ENCODE peak calls at places on chromosomes 5 and 9, in seven cellular contexts. R is GM03348; I is activated CD8-positive, alpha-beta memory T cell treated with anti-CD3 and anti-CD28 coated beads for 48 hours; M is fibroblast of gingiva; C is astrocyte of the spinal cord; D is mucosa of gallbladder; G is stimulated activated CD4-positive, alpha-beta T cell treated with anti-CD3 and anti-CD28 coated beads, Interleukin-1b, Interleukin-23, amount 100 ng/mL, for 1 hour. Z is an unnamed sample.

GRCh38 chr5:56278267-56278826 is 45.2 kb upstream of the ANKRD55 start:
- DNase-seq in M (no peak), R (peak), C (peak), D (no peak), I (no peak), G (no peak), Z (no peak)

GRCh38 chr9:135898634-135899407 is 8.5 kb downstream of the CAMSAP1 start:
- DNase-seq in G (no peak), I (no peak), C (peak), R (peak), M (peak), D (no peak), Z (no peak)

GRCh38 chr5:170809551-170809950 is 26.0 kb downstream of the GABRP start:
- DNase-seq in R (peak), D (peak), M (peak), C (peak), I (no peak), G (no peak), Z (no peak)

GRCh38 chr9:135215571-135216161 is 128.2 kb downstream of the OLFM1 start:
- DNase-seq in C (no peak), M (no peak), G (no peak), R (no peak), I (no peak), D (peak), Z (no peak)

GRCh38 chr9:129280236-129281231 is 102.5 kb upstream of the IER5L start:
- DNase-seq in R (peak), D (no peak), C (no peak), G (no peak), M (no peak), I (no peak), Z (no peak)

GRCh38 chr5:139495644-139496435 is 13.3 kb upstream of the STING1 start:
- DNase-seq in I (no peak), C (no peak), G (no peak), D (no peak), R (no peak), M (peak), Z (no peak)

GRCh38 chr9:134054891-134055811 is 12.7 kb downstream of the BRD3 start:
- DNase-seq in R (no peak), C (no peak), I (no peak), G (no peak), D (no peak), M (no peak), Z (no peak)

GRCh38 chr9:110192531-110193326 is 15.2 kb downstream of the C9orf152 start:
- DNase-seq in M (peak), R (peak), D (no peak), G (no peak), I (no peak), C (peak), Z (no peak)

GRCh38 chr5:176603091-176603490 is 6.9 kb downstream of the GPRIN1 start:
- DNase-seq in G (no peak), M (no peak), R (no peak), C (no peak), I (no peak), D (no peak), Z (no peak)

GRCh38 chr5:497090-497489 is 27.2 kb downstream of the SLC9A3 start:
- DNase-seq in M (no peak), G (no peak), I (no peak), R (no peak), D (peak), C (no peak), Z (no peak)

GRCh38 chr9:130041648-130042405 is 1.2 kb downstream of the FNBP1 start:
- DNase-seq in G (no peak), M (peak), I (no peak), D (no peak), C (no peak), R (peak), Z (no peak)

GRCh38 chr9:14423816-14424261 is 109.9 kb upstream of the NFIB start:
- DNase-seq in C (peak), G (no peak), D (no peak), R (peak), I (no peak), M (peak), Z (no peak)

GRCh38 chr9:114115645-114116044 is 16.6 kb upstream of the KIF12 start:
- DNase-seq in R (no peak), G (no peak), M (no peak), C (no peak), I (no peak), D (no peak), Z (no peak)

GRCh38 chr5:73774924-73775323 is 148.9 kb downstream of the ARHGEF28 start:
- DNase-seq in D (no peak), I (no peak), G (no peak), M (no peak), R (no peak), C (no peak), Z (no peak)

GRCh38 chr5:137733922-137734695 is 1.8 kb downstream of the KLHL3 start:
- DNase-seq in R (no peak), G (no peak), D (no peak), C (no peak), I (no peak), M (no peak), Z (no peak)

GRCh38 chr9:94212091-94212490 is 47.0 kb upstream of the ZNF169 start:
- DNase-seq in G (no peak), D (no peak), R (no peak), I (no peak), C (peak), M (no peak), Z (no peak)

GRCh38 chr9:101309139-101309538 is 75.7 kb downstream of the BAAT start:
- DNase-seq in I (no peak), R (no peak), C (no peak), D (no peak), G (no peak), M (no peak), Z (no peak)

GRCh38 chr5:172687983-172688734 is 47.1 kb downstream of the NEURL1B start:
- DNase-seq in I (no peak), R (no peak), M (no peak), D (no peak), C (no peak), G (no peak), Z (no peak)

GRCh38 chr5:181039961-181040915 is at the start of gene BTNL9:
- DNase-seq in D (no peak), C (no peak), M (no peak), G (no peak), R (no peak), I (no peak), Z (no peak)

GRCh38 chr9:36818965-36819870 is 214.8 kb downstream of the PAX5 start:
- DNase-seq in G (no peak), I (no peak), R (peak), D (no peak), M (no peak), C (no peak), Z (no peak)

GRCh38 chr9:72129271-72130156 is 19.7 kb upstream of the GDA start:
- DNase-seq in M (no peak), R (no peak), C (no peak), I (no peak), G (no peak), D (peak), Z (no peak)

GRCh38 chr5:50759526-50760280 is 93.3 kb downstream of the PARP8 start:
- DNase-seq in G (no peak), C (no peak), R (no peak), D (no peak), I (no peak), M (no peak), Z (no peak)

GRCh38 chr5:147906326-147907095 is at the start of gene C5orf46:
- DNase-seq in I (no peak), R (peak), M (peak), D (no peak), G (no peak), C (peak), Z (no peak)

GRCh38 chr9:106622148-106622547 is 240.8 kb upstream of the ZNF462 start:
- DNase-seq in D (no peak), G (no peak), R (no peak), M (no peak), C (peak), I (no peak), Z (no peak)

GRCh38 chr5:137075163-137075970 is 423.8 kb downstream of the SPOCK1 start:
- DNase-seq in M (no peak), G (no peak), I (no peak), R (peak), C (no peak), D (peak), Z (no peak)

GRCh38 chr9:83410701-83411100 is 127.5 kb downstream of the FRMD3 start:
- DNase-seq in D (no peak), I (no peak), M (no peak), G (no peak), R (no peak), C (no peak), Z (no peak)

GRCh38 chr5:121968910-121969607 is 7.3 kb downstream of the SRFBP1 start:
- DNase-seq in C (peak), G (no peak), I (no peak), M (peak), D (peak), R (peak), Z (no peak)

GRCh38 chr9:79485258-79485657 is 86.5 kb upstream of the TLE4 start:
- DNase-seq in G (no peak), I (no peak), R (no peak), M (peak), C (no peak), D (no peak), Z (no peak)

GRCh38 chr5:121967187-121967586 is 5.4 kb downstream of the SRFBP1 start:
- DNase-seq in D (no peak), M (peak), I (no peak), C (peak), R (peak), G (no peak), Z (no peak)

GRCh38 chr5:99438619-99439018 is 509.8 kb upstream of the CHD1 start:
- DNase-seq in G (no peak), C (no peak), M (no peak), I (no peak), D (no peak), R (no peak), Z (no peak)

GRCh38 chr5:54243483-54244080 is 66.8 kb downstream of the ARL15 start:
- DNase-seq in D (no peak), G (no peak), I (no peak), M (peak), R (peak), C (peak), Z (no peak)

GRCh38 chr9:133355881-133356357 is 368 bp downstream of the SURF1 start:
- DNase-seq in M (no peak), R (no peak), C (no peak), D (no peak), G (no peak), I (no peak), Z (no peak)

GRCh38 chr5:1665231-1665630 is 134.4 kb downstream of the MRPL36 start:
- DNase-seq in G (no peak), D (no peak), C (no peak), M (no peak), I (no peak), R (no peak), Z (no peak)

GRCh38 chr5:91245871-91246270 is 137.2 kb downstream of the ARRDC3 start:
- DNase-seq in C (no peak), R (peak), G (no peak), D (no peak), M (peak), I (no peak), Z (no peak)

GRCh38 chr9:136722093-136722968 is 10.0 kb downstream of the DIPK1B start:
- DNase-seq in I (no peak), M (no peak), D (no peak), G (no peak), R (no peak), C (no peak), Z (no peak)

GRCh38 chr9:110282023-110282766 is 25.9 kb upstream of the TXN start:
- DNase-seq in G (no peak), D (no peak), I (no peak), R (peak), C (peak), M (peak), Z (no peak)

GRCh38 chr5:79612667-79613190 is 488 bp downstream of the TENT2 start:
- DNase-seq in M (no peak), G (no peak), R (no peak), D (no peak), I (no peak), C (no peak), Z (no peak)

GRCh38 chr9:18874069-18874468 is 158.9 kb downstream of the SAXO1 start:
- DNase-seq in C (no peak), D (no peak), R (no peak), M (no peak), I (no peak), G (no peak), Z (no peak)